ENCODE peak calls at places on chromosome 6, in ten cellular contexts. D, E, X, S, R, A, U, B, O and J are unnamed samples.

GRCh38 chr6:4172368-4172767 is 37.0 kb upstream of the ECI2 start:
- DNase-seq in D (no peak), E (no peak), X (no peak), S (no peak), R (no peak), A (no peak), U (no peak), B (peak; percentile 66), O (no peak), J (no peak)

GRCh38 chr6:75208564-75209431 is 2.9 kb upstream of the COL12A1 start:
- DNase-seq in D (peak; percentile 86), E (peak; percentile 90), X (peak; percentile 89), S (peak; percentile 77), R (peak; percentile 58), A (peak; percentile 68), U (peak; percentile 41), B (peak; percentile 91), O (peak; percentile 83), J (peak; percentile 93)

GRCh38 chr6:139605350-139605749 is 230.9 kb upstream of the CITED2 start:
- DNase-seq in D (no peak), E (no peak), X (no peak), S (peak; percentile 92), R (no peak), A (no peak), U (no peak), B (no peak), O (no peak), J (no peak)

GRCh38 chr6:45955597-45955996 is 60.1 kb downstream of the CLIC5 start:
- DNase-seq in D (no peak), E (no peak), X (no peak), S (no peak), R (no peak), A (no peak), U (no peak), B (no peak), O (no peak), J (no peak)

GRCh38 chr6:88209301-88209700 is 43.2 kb upstream of the CNR1 start:
- DNase-seq in D (no peak), E (no peak), X (no peak), S (no peak), R (no peak), A (no peak), U (no peak), B (no peak), O (no peak), J (no peak)

GRCh38 chr6:155378284-155378683 is 64.0 kb upstream of the TFB1M start:
- DNase-seq in D (no peak), E (no peak), X (no peak), S (no peak), R (no peak), A (no peak), U (no peak), B (no peak), O (no peak), J (no peak)

GRCh38 chr6:145428656-145429173 is 306.6 kb downstream of the EPM2A start:
- DNase-seq in D (no peak), E (no peak), X (no peak), S (no peak), R (no peak), A (no peak), U (no peak), B (peak; percentile 74), O (no peak), J (no peak)

GRCh38 chr6:52512199-52512598 is 64.7 kb downstream of the TRAM2 start:
- DNase-seq in D (no peak), E (no peak), X (no peak), S (peak; percentile 88), R (no peak), A (no peak), U (no peak), B (no peak), O (no peak), J (peak; percentile 89)

GRCh38 chr6:69233195-69233524 is 563.6 kb downstream of the LMBRD1 start:
- DNase-seq in D (no peak), E (no peak), X (no peak), S (no peak), R (no peak), A (no peak), U (no peak), B (no peak), O (no peak), J (no peak)

GRCh38 chr6:13573669-13574110 is 711 bp upstream of the SIRT5 start:
- DNase-seq in D (no peak), E (no peak), X (peak; percentile 70), S (peak; percentile 46), R (peak; percentile 29), A (no peak), U (no peak), B (peak; percentile 75), O (no peak), J (peak; percentile 68)

GRCh38 chr6:143522034-143522600 is 10.6 kb upstream of the FUCA2 start:
- DNase-seq in D (no peak), E (no peak), X (no peak), S (no peak), R (no peak), A (no peak), U (no peak), B (no peak), O (no peak), J (no peak)

DNA sequence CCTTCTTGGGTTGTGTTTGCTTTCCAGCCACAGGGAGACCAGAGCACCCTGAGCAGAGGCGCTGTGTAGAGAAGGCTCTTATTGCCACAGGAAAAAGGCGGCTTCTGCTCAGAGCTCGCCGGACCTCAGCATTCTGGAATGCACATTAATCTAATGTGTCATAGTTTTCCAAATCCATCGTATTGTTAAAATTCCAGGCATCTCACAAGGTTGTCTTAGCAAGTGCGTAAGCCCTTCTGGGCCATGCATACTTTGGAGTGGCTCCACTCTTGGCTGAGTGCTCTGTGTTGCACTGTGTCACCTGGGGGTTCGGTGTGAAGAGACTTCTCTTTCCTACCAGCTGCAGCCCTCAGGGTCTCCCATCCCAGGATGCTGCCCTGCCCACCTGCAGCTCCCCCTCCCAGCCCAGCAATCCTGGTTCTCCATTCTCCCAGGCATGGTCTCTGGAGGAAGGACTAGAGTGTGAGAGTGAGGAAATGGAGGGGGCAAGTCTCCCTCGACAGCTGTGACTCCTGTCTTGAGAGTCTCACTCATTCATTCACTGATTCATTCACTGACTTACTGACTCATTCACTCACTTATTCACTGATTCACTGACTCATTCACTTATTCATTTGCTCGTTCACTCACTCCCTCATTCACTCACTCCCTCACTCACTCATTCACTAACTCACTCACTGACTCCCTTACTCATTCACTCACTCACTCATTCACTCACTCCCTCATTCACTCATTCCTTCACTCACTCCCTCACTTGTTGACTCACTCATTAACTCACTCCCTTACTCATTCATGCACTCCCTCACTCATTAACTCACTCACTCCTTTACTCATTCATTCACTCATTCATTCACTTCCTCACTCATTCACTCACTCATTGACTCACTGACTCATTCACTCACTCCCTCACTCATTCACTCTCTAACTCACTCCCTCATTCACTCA is 83.7 kb upstream of the MPC1 start:
- DNase-seq in D (no peak), E (no peak), X (no peak), S (peak; percentile 89), R (no peak), A (no peak), U (no peak), B (no peak), O (no peak), J (no peak)
- H3K4me1 ChIP-seq in D (no peaks in the 10 kb centered on the region), E (no peaks in the 10 kb centered on the region), X (no peaks in the 10 kb centered on the region), S (peaks cover 2% of the 10 kb centered on the region), R (no peaks in the 10 kb centered on the region), A (no peaks in the 10 kb centered on the region), U (peaks cover 3% of the 10 kb centered on the region), B (no peaks in the 10 kb centered on the region), O (no peaks in the 10 kb centered on the region), J (peaks cover 19% of the 10 kb centered on the region)

GRCh38 chr6:29793796-29794195 is 33.8 kb upstream of the HLA-G start:
- DNase-seq in D (no peak), E (no peak), X (no peak), S (no peak), R (no peak), A (no peak), U (no peak), B (no peak), O (no peak), J (no peak)
- H3K27me3 ChIP-seq in D (peaks cover 12% of the 10 kb centered on the region), E (peaks cover 54% of the 10 kb centered on the region), X (peaks cover 9% of the 10 kb centered on the region), S (peaks cover 37% of the 10 kb centered on the region), R (no peaks in the 10 kb centered on the region), A (no peaks in the 10 kb centered on the region), U (peaks cover 17% of the 10 kb centered on the region), B (peaks cover 6% of the 10 kb centered on the region), O (no peaks in the 10 kb centered on the region), J (peaks cover 34% of the 10 kb centered on the region)

GRCh38 chr6:33588894-33589293 is 8.8 kb upstream of the BAK1 start:
- DNase-seq in D (no peak), E (no peak), X (no peak), S (no peak), R (no peak), A (no peak), U (no peak), B (no peak), O (no peak), J (no peak)

GRCh38 chr6:33585403-33586107 is 5.5 kb upstream of the BAK1 start:
- DNase-seq in D (peak; percentile 91), E (peak; percentile 94), X (peak; percentile 90), S (peak; percentile 55), R (peak; percentile 72), A (peak; percentile 73), U (no peak), B (peak; percentile 94), O (peak; percentile 92), J (peak; percentile 89)

GRCh38 chr6:33586108-33586640 is 6.1 kb upstream of the BAK1 start:
- DNase-seq in D (no peak), E (no peak), X (no peak), S (no peak), R (no peak), A (no peak), U (no peak), B (no peak), O (no peak), J (no peak)

GRCh38 chr6:33589366-33589722 is 9.3 kb upstream of the BAK1 start:
- DNase-seq in D (no peak), E (no peak), X (no peak), S (no peak), R (no peak), A (no peak), U (no peak), B (no peak), O (no peak), J (no peak)

DNA sequence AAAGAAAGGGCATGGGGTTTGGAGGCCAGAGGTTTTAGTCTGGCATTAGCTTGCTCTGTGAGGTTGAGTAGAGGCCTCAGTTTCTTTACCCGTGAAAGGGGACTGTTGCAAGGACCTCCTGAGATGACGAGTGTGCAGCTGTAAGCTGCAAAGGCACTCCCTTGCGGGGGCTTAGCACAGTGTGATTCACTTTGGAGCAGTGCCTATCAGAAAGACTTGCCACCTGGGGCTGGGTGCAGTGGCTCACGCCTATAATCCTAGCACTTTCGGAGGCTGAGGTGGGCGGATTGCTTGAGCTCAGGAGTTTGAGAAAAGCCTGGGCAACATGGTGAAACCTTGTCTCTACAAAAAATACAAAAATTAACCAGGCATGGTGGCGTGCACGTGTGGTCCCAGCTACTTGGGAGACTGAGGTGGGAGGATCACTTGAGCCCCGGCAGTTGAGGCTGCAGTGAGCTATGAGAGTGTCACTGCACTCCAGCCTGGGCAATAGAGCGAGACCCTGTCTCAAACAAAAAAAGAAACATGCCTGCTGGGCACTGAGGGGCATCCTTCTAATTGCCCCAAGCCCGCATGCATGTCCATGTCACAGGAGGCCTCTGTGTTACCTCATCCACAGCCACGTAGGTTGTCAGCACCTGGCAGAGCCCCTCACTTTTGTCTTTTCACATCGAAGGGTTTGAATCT is 7.6 kb upstream of the BAK1 start:
- DNase-seq in D (no peak), E (no peak), X (no peak), S (no peak), R (no peak), A (no peak), U (no peak), B (no peak), O (no peak), J (no peak)
- H3K4me1 ChIP-seq in D (peaks cover 39% of the 10 kb centered on the region), E (peaks cover 27% of the 10 kb centered on the region), X (peaks cover 31% of the 10 kb centered on the region), S (peaks cover 15% of the 10 kb centered on the region), R (peaks cover 62% of the 10 kb centered on the region), A (peaks cover 21% of the 10 kb centered on the region), U (peaks cover 33% of the 10 kb centered on the region), B (peaks cover 6% of the 10 kb centered on the region), O (peaks cover 13% of the 10 kb centered on the region), J (peaks cover 17% of the 10 kb centered on the region)

GRCh38 chr6:147503587-147503986 is 4.9 kb upstream of the SAMD5 start:
- DNase-seq in D (no peak), E (no peak), X (no peak), S (no peak), R (no peak), A (no peak), U (no peak), B (no peak), O (no peak), J (no peak)
- H3K27me3 ChIP-seq in D (peaks cover 26% of the 10 kb centered on the region), E (peaks cover 85% of the 10 kb centered on the region), X (peaks cover 23% of the 10 kb centered on the region), S (peaks cover 6% of the 10 kb centered on the region), R (peaks cover 6% of the 10 kb centered on the region), A (peaks cover 5% of the 10 kb centered on the region), U (peaks cover 2% of the 10 kb centered on the region), B (peaks cover 17% of the 10 kb centered on the region), O (peaks cover 13% of the 10 kb centered on the region), J (no peaks in the 10 kb centered on the region)